ENCODE peak calls at places on chromosome 4, in seven cellular contexts. B is astrocyte of the spinal cord; T is activated gamma-delta T cell treated with Interleukin-2 at 50 U/mL for 16 hours; I is stimulated activated effector memory CD8-positive, alpha-beta T cell treated with anti-CD3 and anti-CD28 coated beads, Interleukin-12 subunit alpha, Interleukin-12 subunit beta, amount 100 ng/mL, for 72 hours; Y is DMS 273 treated with DMSO at 0.1 percent for 48 hours; U is fibroblast of mammary gland; O is germinal center. Q is an unnamed sample.
A peak's percentile ranks its signal among the peaks of the same experiment; 100 is the strongest.

GRCh38 chr4:114272226-114272625 is 292.8 kb upstream of the ARSJ start:
- DNase-seq in O (no peak), I (no peak), T (no peak), Y (no peak), B (peak; percentile 97), U (peak; percentile 98), Q (no peak)

GRCh38 chr4:138034871-138035270 is 207.3 kb downstream of the SLC7A11 start:
- DNase-seq in U (peak; percentile 81), Y (no peak), B (no peak), I (no peak), O (no peak), T (no peak), Q (no peak)

GRCh38 chr4:78599931-78600375 is 48.4 kb downstream of the ANXA3 start:
- DNase-seq in U (no peak), I (no peak), B (no peak), T (no peak), Y (no peak), O (no peak), Q (no peak)

GRCh38 chr4:40622913-40623312 is 6.8 kb downstream of the RBM47 start:
- DNase-seq in B (no peak), I (no peak), Y (no peak), O (no peak), U (no peak), T (no peak), Q (no peak)

GRCh38 chr4:52071786-52072552 is 20.9 kb downstream of the SPATA18 start:
- DNase-seq in O (no peak), I (no peak), T (no peak), Y (no peak), B (no peak), U (no peak), Q (no peak)

GRCh38 chr4:52507774-52508173 is 151.3 kb downstream of the USP46 start:
- DNase-seq in U (no peak), O (no peak), T (no peak), Y (no peak), B (peak; percentile 16), I (no peak), Q (no peak)

GRCh38 chr4:121720109-121720508 is 23.3 kb upstream of the ANXA5 start:
- DNase-seq in U (no peak), I (no peak), B (peak; percentile 37), O (no peak), T (no peak), Y (no peak), Q (no peak)

GRCh38 chr4:71607780-71608673 is 175.9 kb downstream of the GC start:
- DNase-seq in O (no peak), I (no peak), Y (no peak), B (peak; percentile 34), T (no peak), U (no peak), Q (no peak)

GRCh38 chr4:104465201-104465600 is 29.5 kb downstream of the CXXC4 start:
- DNase-seq in B (no peak), U (peak; percentile 37), O (no peak), Y (no peak), I (no peak), T (no peak), Q (no peak)

GRCh38 chr4:86443495-86443894 is 83.6 kb upstream of the MAPK10 start:
- DNase-seq in U (no peak), T (no peak), Y (no peak), O (no peak), I (no peak), B (no peak), Q (no peak)

GRCh38 chr4:167028976-167029375 is 205.3 kb downstream of the SPOCK3 start:
- DNase-seq in B (no peak), T (no peak), I (no peak), O (no peak), U (no peak), Y (no peak), Q (no peak)

GRCh38 chr4:189255636-189256035 is 685.0 kb upstream of the FRG1 start:
- DNase-seq in B (no peak), U (no peak), T (no peak), O (no peak), I (no peak), Y (no peak), Q (no peak)

GRCh38 chr4:4603067-4603466 is 61.2 kb upstream of the STX18 start:
- DNase-seq in I (no peak), O (no peak), U (no peak), T (no peak), B (no peak), Y (no peak), Q (no peak)

GRCh38 chr4:141807073-141807472 is 170.7 kb downstream of the IL15 start:
- DNase-seq in T (no peak), O (no peak), Y (no peak), B (peak; percentile 67), U (peak; percentile 57), I (no peak), Q (no peak)

GRCh38 chr4:56323386-56323785 is 63.9 kb downstream of the AASDH start:
- DNase-seq in T (no peak), Y (no peak), U (no peak), B (no peak), I (peak; percentile 18), O (no peak), Q (no peak)

GRCh38 chr4:135418353-135418752 is 1216.8 kb upstream of the PABPC4L start:
- DNase-seq in U (no peak), O (no peak), T (no peak), I (no peak), Y (no peak), B (no peak), Q (no peak)

GRCh38 chr4:47863486-47863885 is 25.6 kb upstream of the CORIN start:
- DNase-seq in T (no peak), Y (no peak), I (no peak), O (no peak), U (no peak), B (no peak), Q (no peak)

GRCh38 chr4:153267013-153267412 is 62.8 kb downstream of the TRIM2 start:
- DNase-seq in Y (no peak), I (no peak), U (peak; percentile 37), T (no peak), B (peak; percentile 62), O (no peak), Q (no peak)

GRCh38 chr4:108113229-108113628 is 55.5 kb downstream of the LEF1 start:
- DNase-seq in I (no peak), O (no peak), T (peak; percentile 65), Y (no peak), U (peak; percentile 5), B (no peak), Q (no peak)

GRCh38 chr4:177726111-177726510 is 283.9 kb upstream of the AGA start:
- DNase-seq in Y (no peak), U (peak; percentile 6), T (no peak), O (no peak), B (peak; percentile 16), I (no peak), Q (no peak)

GRCh38 chr4:138398297-138398696 is 156.1 kb upstream of the SLC7A11 start:
- DNase-seq in B (no peak), T (no peak), I (no peak), Y (no peak), U (no peak), O (no peak), Q (no peak)